ENCODE peak calls at places on chromosome 15, in ten cellular contexts. Y is left ventricle myocardium inferior, I is retinal pigment epithelial cell, X is lower lobe of right lung, G is HepG2, U is neural crest cell, V is uterus, C is GM13977, P is cardiac muscle cell, H is type B pancreatic cell. Z is an unnamed sample.

GRCh38 chr15:100307241-100307855 is 34.4 kb downstream of the ADAMTS17 start:
- DNase-seq in C (no peak), H (no peak), Y (no peak), I (no peak), X (no peak), U (no peak), P (no peak), G (no peak), V (no peak), Z (no peak)

GRCh38 chr15:68580026-68580882 is 1.5 kb downstream of the CORO2B start:
- DNase-seq in P (no peak), V (no peak), X (no peak), H (no peak), U (no peak), C (no peak), I (no peak), G (no peak), Y (peak), Z (no peak)

GRCh38 chr15:78065284-78065872 is 12.1 kb downstream of the TBC1D2B start:
- DNase-seq in X (peak), Y (peak), I (peak), G (peak), V (peak), H (no peak), P (peak), C (no peak), U (no peak), Z (peak)

GRCh38 chr15:36458406-36458805 is 121.0 kb upstream of the CDIN1 start:
- DNase-seq in V (no peak), U (no peak), G (no peak), Y (no peak), P (peak), X (no peak), I (no peak), C (no peak), H (no peak), Z (no peak)

GRCh38 chr15:100764778-100765457 is 114.7 kb upstream of the ALDH1A3 start:
- DNase-seq in C (peak), Y (no peak), U (no peak), I (peak), G (no peak), V (peak), H (no peak), P (peak), X (no peak), Z (peak)

GRCh38 chr15:64921711-64922110 is 10.0 kb downstream of the ANKDD1A start:
- DNase-seq in C (no peak), P (no peak), Y (no peak), I (no peak), H (no peak), G (no peak), V (no peak), U (no peak), X (no peak), Z (no peak)

GRCh38 chr15:41932939-41933725 is 39.2 kb downstream of the EHD4 start:
- DNase-seq in I (no peak), G (no peak), U (no peak), Y (no peak), P (no peak), V (no peak), X (no peak), H (no peak), C (no peak), Z (no peak)

GRCh38 chr15:101028772-101029438 is 109.7 kb downstream of the LRRK1 start:
- DNase-seq in G (no peak), H (peak), Y (no peak), U (no peak), I (no peak), C (no peak), P (no peak), V (peak), X (no peak), Z (peak)

GRCh38 chr15:57526076-57526475 is 65.6 kb upstream of the MYZAP start:
- DNase-seq in I (no peak), H (no peak), G (no peak), X (no peak), V (no peak), Y (no peak), U (no peak), P (no peak), C (no peak), Z (no peak)

GRCh38 chr15:90268415-90268814 is 2.9 kb downstream of the NGRN start:
- DNase-seq in U (no peak), C (no peak), X (no peak), P (no peak), H (no peak), Y (no peak), I (no peak), G (no peak), V (no peak), Z (no peak)

GRCh38 chr15:48086162-48086561 is 34.6 kb upstream of the SLC24A5 start:
- DNase-seq in U (no peak), C (no peak), I (no peak), H (no peak), V (no peak), X (no peak), P (no peak), G (no peak), Y (no peak), Z (no peak)

GRCh38 chr15:44706946-44707636 is 4.0 kb downstream of the PATL2 start:
- DNase-seq in V (no peak), U (no peak), I (no peak), P (no peak), G (no peak), C (no peak), H (no peak), X (peak), Y (no peak), Z (no peak)

GRCh38 chr15:41691471-41691870 is 31.3 kb downstream of the MGA start:
- DNase-seq in V (no peak), I (no peak), G (no peak), Y (no peak), X (no peak), P (peak), C (no peak), U (no peak), H (no peak), Z (no peak)

GRCh38 chr15:83973816-83974215 is 261.8 kb upstream of the GOLGA6L4 start:
- DNase-seq in X (no peak), U (no peak), H (no peak), C (peak), Y (no peak), V (no peak), I (no peak), G (peak), P (peak), Z (no peak)
- TF ChIP-seq CTCF in X (peak), U (peak), H (peak), C (peak), Y (peak), V (no peak), I (peak), G (peak), P (peak), Z (peak)

GRCh38 chr15:74543583-74543982 is 2.6 kb downstream of the ARID3B start:
- DNase-seq in V (no peak), G (no peak), P (no peak), U (no peak), X (no peak), Y (no peak), H (no peak), C (no peak), I (no peak), Z (no peak)
- TF ChIP-seq CTCF in V (no peak), G (peak), P (peak), U (peak), X (no peak), Y (no peak), H (peak), C (peak), I (peak), Z (no peak)

GRCh38 chr15:72117698-72118399 is at the start of gene MYO9A:
- DNase-seq in H (peak), Y (peak), P (peak), V (peak), X (peak), U (peak), C (peak), I (peak), G (peak), Z (peak)
- TF ChIP-seq CTCF in H (no peak), Y (peak), P (no peak), V (no peak), X (peak), U (no peak), C (peak), I (no peak), G (peak), Z (peak)

GRCh38 chr15:52960283-52960682 is 170.1 kb upstream of the ONECUT1 start:
- DNase-seq in V (no peak), P (no peak), G (no peak), X (no peak), U (no peak), Y (no peak), I (no peak), H (no peak), C (no peak), Z (no peak)
- TF ChIP-seq CTCF in V (no peak), P (no peak), G (no peak), X (no peak), U (no peak), Y (no peak), I (no peak), H (no peak), C (no peak), Z (no peak)

Z was measured in esophagus muscularis mucosa.